ENCODE peak calls at places on chromosomes 3 and 15, in nine cellular contexts. H is NCI-H1694 treated with DMSO at 0.1 percent for 48 hours; W is GM20000; A is endothelial cell; B is CD4-positive, alpha-beta T cell; V is activated naive CD8-positive, alpha-beta T cell treated with anti-CD3 and anti-CD28 coated beads for 36 hours; Q is adrenal gland; S is NAMALWA; P is NT2/D1. J is an unnamed sample.

GRCh38 chr15:69298697-69299441 is at the start of gene PAQR5:
- DNase-seq in H (no peak), B (no peak), S (peak), W (no peak), V (peak), Q (peak), P (no peak), A (peak), J (peak)

GRCh38 chr3:190265795-190266194 is 56.5 kb downstream of the CLDN1 start:
- DNase-seq in V (no peak), B (no peak), H (no peak), S (no peak), W (no peak), Q (no peak), P (no peak), A (no peak), J (peak)

GRCh38 chr3:79846148-79846933 is 78.5 kb upstream of the ROBO1 start:
- DNase-seq in V (no peak), W (peak), B (no peak), H (no peak), A (peak), P (peak), Q (no peak), S (peak), J (no peak)

GRCh38 chr3:129795596-129795995 is 97.9 kb downstream of the TMCC1 start:
- DNase-seq in A (no peak), P (no peak), Q (peak), H (no peak), S (no peak), W (no peak), V (no peak), B (no peak), J (no peak)

GRCh38 chr15:67024322-67024997 is 40.9 kb upstream of the SMAD3 start:
- DNase-seq in S (no peak), B (no peak), P (no peak), H (peak), Q (peak), V (peak), A (no peak), W (no peak), J (peak)

GRCh38 chr3:17088017-17088416 is 203.3 kb downstream of the PLCL2 start:
- DNase-seq in A (no peak), P (no peak), S (no peak), W (no peak), Q (no peak), H (no peak), V (no peak), B (no peak), J (no peak)

GRCh38 chr3:178022599-178022998 is 513.6 kb upstream of the KCNMB2 start:
- DNase-seq in Q (no peak), B (no peak), V (no peak), P (no peak), S (no peak), A (no peak), W (no peak), H (no peak), J (peak)

GRCh38 chr3:166291510-166291909 is 454.3 kb upstream of the BCHE start:
- DNase-seq in A (no peak), H (no peak), P (no peak), S (peak), V (no peak), W (no peak), B (no peak), Q (no peak), J (no peak)

GRCh38 chr15:93333826-93334225 is 244.8 kb upstream of the RGMA start:
- DNase-seq in V (no peak), H (no peak), Q (no peak), S (no peak), A (peak), B (no peak), W (no peak), P (no peak), J (no peak)

GRCh38 chr3:126955004-126955790 is 27.7 kb upstream of the PLXNA1 start:
- DNase-seq in B (no peak), H (no peak), P (no peak), A (no peak), S (peak), V (no peak), W (peak), Q (peak), J (no peak)

GRCh38 chr3:115857518-115858136 is 234.3 kb downstream of the GAP43 start:
- DNase-seq in W (no peak), S (no peak), Q (no peak), V (no peak), A (no peak), H (peak), B (no peak), P (no peak), J (peak)

GRCh38 chr3:57118279-57118678 is 46.9 kb downstream of the IL17RD start:
- DNase-seq in V (no peak), B (no peak), P (no peak), H (no peak), A (no peak), Q (no peak), S (no peak), W (no peak), J (no peak)

GRCh38 chr15:23629234-23629805 is 18.3 kb downstream of the MAGEL2 start:
- DNase-seq in P (no peak), S (peak), Q (no peak), V (no peak), H (no peak), B (no peak), A (no peak), W (no peak), J (no peak)

GRCh38 chr3:30513374-30514152 is 92.8 kb upstream of the TGFBR2 start:
- DNase-seq in A (no peak), Q (no peak), H (no peak), S (no peak), V (no peak), P (no peak), W (no peak), B (no peak), J (no peak)

GRCh38 chr15:90213818-90214204 is 12.7 kb downstream of the SEMA4B start:
- DNase-seq in P (no peak), S (no peak), H (no peak), A (no peak), W (no peak), Q (no peak), B (no peak), V (no peak), J (no peak)

GRCh38 chr3:123068227-123069020 is 1.6 kb downstream of the PDIA5 start:
- DNase-seq in H (no peak), B (no peak), W (no peak), S (no peak), A (no peak), P (no peak), Q (peak), V (no peak), J (no peak)

GRCh38 chr3:104349836-104350235 is 1016.9 kb upstream of the ALCAM start:
- DNase-seq in Q (no peak), V (no peak), S (no peak), W (no peak), B (no peak), H (no peak), P (no peak), A (no peak), J (no peak)

GRCh38 chr3:39138804-39139415 is 14.5 kb downstream of the CSRNP1 start:
- DNase-seq in H (no peak), P (no peak), A (no peak), W (no peak), B (no peak), S (no peak), V (no peak), Q (peak), J (no peak)

GRCh38 chr3:42502429-42503250 is at the start of gene VIPR1:
- DNase-seq in S (peak), W (peak), P (peak), A (peak), B (peak), H (no peak), V (peak), Q (peak), J (peak)

GRCh38 chr3:123552095-123552714 is 32.6 kb downstream of the HACD2 start:
- DNase-seq in W (peak), B (no peak), H (peak), P (no peak), V (no peak), Q (no peak), S (peak), A (no peak), J (peak)

GRCh38 chr3:15815696-15816095 is 17.9 kb upstream of the ANKRD28 start:
- DNase-seq in H (peak), P (no peak), A (no peak), Q (no peak), W (peak), V (no peak), B (no peak), S (peak), J (peak)

GRCh38 chr3:79604681-79605080 is 163.1 kb downstream of the ROBO1 start:
- DNase-seq in W (no peak), S (no peak), A (no peak), H (no peak), Q (no peak), V (no peak), P (no peak), B (no peak), J (no peak)

J was measured in AG08396.